ENCODE peak calls at places on chromosomes 2 and 18, in ten cellular contexts. U is glutamatergic neuron, J is AG09309, H is GM23338, R is upper lobe of right lung, V is H9, O is GM13977, K is Peyer's patch, F is BJ, P is A549. W is an unnamed sample.

GRCh38 chr2:17373736-17374135 is 144.5 kb downstream of the RAD51AP2 start:
- DNase-seq in U (no peak), F (no peak), V (no peak), O (no peak), H (no peak), J (peak), P (no peak), R (no peak), K (no peak), W (no peak)

GRCh38 chr2:175181877-175182308 is 383 bp upstream of the ATP5MC3 start:
- DNase-seq in U (no peak), R (no peak), V (no peak), J (no peak), O (no peak), K (no peak), F (no peak), H (no peak), P (no peak), W (no peak)

GRCh38 chr2:241225545-241225944 is 37.1 kb downstream of the ANO7 start:
- DNase-seq in J (no peak), K (no peak), R (no peak), V (no peak), F (no peak), O (no peak), H (no peak), U (no peak), P (no peak), W (no peak)

GRCh38 chr18:76274470-76275289 is 220.4 kb downstream of the ZNF516 start:
- DNase-seq in F (no peak), V (peak), H (peak), O (no peak), U (peak), P (peak), K (no peak), J (no peak), R (no peak), W (no peak)

GRCh38 chr2:15539999-15540398 is 21.1 kb downstream of the NBAS start:
- DNase-seq in J (no peak), H (no peak), P (no peak), U (no peak), F (no peak), O (peak), K (no peak), R (no peak), V (no peak), W (no peak)

GRCh38 chr2:5195636-5196035 is 496.5 kb upstream of the SOX11 start:
- DNase-seq in U (no peak), F (no peak), O (no peak), P (no peak), V (no peak), J (no peak), R (no peak), K (no peak), H (no peak), W (no peak)

GRCh38 chr2:82959677-82960076 is 1499.4 kb downstream of the SUCLG1 start:
- DNase-seq in J (no peak), F (no peak), R (no peak), U (no peak), H (no peak), P (no peak), O (no peak), V (no peak), K (no peak), W (no peak)

GRCh38 chr2:150924862-150925261 is 336.8 kb downstream of the RBM43 start:
- DNase-seq in K (no peak), H (no peak), J (no peak), U (peak), O (no peak), F (no peak), P (no peak), V (no peak), R (no peak), W (no peak)

GRCh38 chr2:6723865-6724571 is 141.7 kb downstream of the CMPK2 start:
- DNase-seq in O (no peak), P (no peak), V (no peak), J (no peak), U (no peak), R (no peak), K (no peak), F (no peak), H (no peak), W (no peak)

GRCh38 chr2:15059870-15060617 is 427.5 kb downstream of the LRATD1 start:
- DNase-seq in O (no peak), F (no peak), U (no peak), V (no peak), J (no peak), R (no peak), P (no peak), H (no peak), K (no peak), W (no peak)

GRCh38 chr18:51066273-51066672 is 36.3 kb downstream of the SMAD4 start:
- DNase-seq in R (no peak), V (no peak), O (no peak), F (peak), J (no peak), P (no peak), H (no peak), K (no peak), U (no peak), W (no peak)

GRCh38 chr2:237222683-237223082 is 137.0 kb downstream of the COPS8 start:
- DNase-seq in J (no peak), O (no peak), P (no peak), R (no peak), U (no peak), F (no peak), V (no peak), H (no peak), K (no peak), W (no peak)

GRCh38 chr2:80393996-80394395 is 89.4 kb upstream of the LRRTM1 start:
- DNase-seq in F (no peak), P (no peak), J (no peak), U (no peak), H (no peak), K (no peak), V (no peak), O (no peak), R (no peak), W (no peak)

GRCh38 chr2:128765822-128766221 is 447.2 kb upstream of the HS6ST1 start:
- DNase-seq in R (peak), J (no peak), U (peak), V (peak), P (no peak), H (no peak), F (no peak), K (no peak), O (no peak), W (no peak)

GRCh38 chr2:128377071-128377910 is 58.6 kb upstream of the HS6ST1 start:
- DNase-seq in R (peak), U (no peak), V (no peak), J (no peak), H (no peak), P (no peak), F (no peak), O (no peak), K (peak), W (no peak)

GRCh38 chr2:71782323-71782722 is 329.0 kb downstream of the DYSF start:
- DNase-seq in K (no peak), P (no peak), J (no peak), R (no peak), H (no peak), F (no peak), V (no peak), O (peak), U (no peak), W (peak)

GRCh38 chr2:42492691-42493467 is 903 bp downstream of the KCNG3 start:
- DNase-seq in H (peak), V (peak), U (peak), J (no peak), O (no peak), R (peak), F (no peak), K (no peak), P (no peak), W (peak)

GRCh38 chr2:83160571-83160970 is 1298.5 kb downstream of the SUCLG1 start:
- DNase-seq in R (no peak), H (no peak), V (no peak), U (no peak), J (no peak), P (no peak), O (no peak), K (no peak), F (no peak), W (no peak)

GRCh38 chr2:241904791-241905710 is 35.5 kb downstream of the RTP5 start:
- DNase-seq in J (no peak), V (peak), H (no peak), F (no peak), R (peak), O (no peak), P (no peak), K (peak), U (no peak), W (no peak)

GRCh38 chr2:63840081-63840784 is 1.5 kb upstream of the UGP2 start:
- DNase-seq in V (no peak), O (peak), J (no peak), P (no peak), R (no peak), F (no peak), K (peak), U (no peak), H (peak), W (no peak)

GRCh38 chr2:16034151-16034974 is 94.0 kb downstream of the MYCN start:
- DNase-seq in F (no peak), P (peak), J (no peak), U (peak), O (no peak), V (peak), R (no peak), H (peak), K (no peak), W (no peak)

GRCh38 chr2:30048636-30049175 is 98.1 kb upstream of the YPEL5 start:
- DNase-seq in K (no peak), J (no peak), U (no peak), V (no peak), H (peak), R (no peak), F (no peak), O (no peak), P (no peak), W (no peak)

GRCh38 chr2:148162860-148163259 is 142.0 kb downstream of the MBD5 start:
- DNase-seq in R (no peak), U (no peak), J (no peak), H (no peak), K (no peak), O (no peak), P (no peak), V (no peak), F (no peak), W (no peak)

GRCh38 chr2:126638781-126639180 is 17.2 kb upstream of the GYPC start:
- DNase-seq in K (no peak), O (peak), F (no peak), U (no peak), R (no peak), P (no peak), J (no peak), V (no peak), H (no peak), W (no peak)

GRCh38 chr2:126637393-126637792 is 18.6 kb upstream of the GYPC start:
- DNase-seq in K (no peak), H (no peak), J (no peak), R (no peak), F (no peak), V (no peak), P (no peak), U (no peak), O (peak), W (no peak)

GRCh38 chr2:126635281-126635680 is 20.7 kb upstream of the GYPC start:
- DNase-seq in V (no peak), P (no peak), U (no peak), J (no peak), R (no peak), O (no peak), H (no peak), F (no peak), K (no peak), W (no peak)

GRCh38 chr2:126639276-126639675 is 16.7 kb upstream of the GYPC start:
- DNase-seq in O (peak), P (no peak), U (no peak), R (no peak), F (no peak), J (no peak), K (no peak), V (no peak), H (no peak), W (no peak)

GRCh38 chr2:126634273-126634861 is 21.6 kb upstream of the GYPC start:
- DNase-seq in F (no peak), H (peak), U (peak), R (no peak), P (peak), K (peak), O (peak), V (peak), J (no peak), W (no peak)
- TF ChIP-seq CTCF in F (peak), H (peak), U (peak), R (peak), P (peak), K (no peak), O (peak), V (peak), J (peak), W (peak)

DNA sequence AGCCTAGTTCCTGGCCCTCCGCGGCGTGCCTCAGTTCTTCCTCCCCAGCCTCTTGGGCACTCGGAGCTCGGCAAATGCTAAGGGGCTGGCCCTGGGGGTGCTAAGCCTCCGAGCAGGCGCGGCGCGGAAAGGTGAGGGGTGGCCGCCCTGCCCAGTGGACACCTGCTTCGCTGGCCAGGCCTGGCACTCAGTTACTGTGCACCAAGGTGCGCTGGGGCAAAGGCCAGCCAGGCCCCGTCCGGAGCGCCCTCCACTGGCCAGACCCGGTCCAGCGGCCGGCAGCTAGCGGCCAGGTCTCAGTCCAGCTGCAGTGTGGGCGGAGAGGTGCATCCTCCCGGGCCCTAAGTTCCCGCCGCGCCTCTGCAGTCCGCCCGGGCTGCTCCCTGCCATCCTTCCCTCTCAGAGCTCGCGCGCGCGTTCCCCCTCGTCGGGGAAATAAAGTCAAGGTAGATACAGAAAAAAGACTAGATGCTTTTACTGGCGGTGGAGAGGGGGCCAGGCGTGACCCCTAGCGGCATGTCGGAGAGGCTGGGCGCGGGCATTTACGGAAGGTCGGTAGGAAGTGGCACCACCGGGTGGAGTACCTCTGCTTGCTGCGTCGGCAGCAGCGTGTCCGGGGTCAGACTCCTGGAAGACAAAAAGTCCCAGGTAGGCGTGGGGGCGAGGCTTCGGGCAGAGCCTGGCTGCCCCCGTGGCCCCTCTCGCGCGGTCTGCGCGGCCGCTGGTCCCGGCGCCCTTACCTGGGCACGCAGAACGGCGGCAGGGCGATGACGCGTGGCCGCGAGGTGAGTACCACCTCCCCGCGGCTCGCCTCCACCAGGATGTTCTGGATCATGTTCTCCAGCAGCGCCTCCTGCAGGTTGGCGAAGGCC is 9.4 kb upstream of the CRYBA2 start:
- DNase-seq in U (peak), V (peak), R (peak), J (no peak), O (no peak), H (peak), F (no peak), K (peak), P (peak), W (peak)
- TF ChIP-seq CTCF in U (peak), V (peak), R (peak), J (peak), O (peak), H (peak), F (peak), K (no peak), P (peak), W (peak)

DNA sequence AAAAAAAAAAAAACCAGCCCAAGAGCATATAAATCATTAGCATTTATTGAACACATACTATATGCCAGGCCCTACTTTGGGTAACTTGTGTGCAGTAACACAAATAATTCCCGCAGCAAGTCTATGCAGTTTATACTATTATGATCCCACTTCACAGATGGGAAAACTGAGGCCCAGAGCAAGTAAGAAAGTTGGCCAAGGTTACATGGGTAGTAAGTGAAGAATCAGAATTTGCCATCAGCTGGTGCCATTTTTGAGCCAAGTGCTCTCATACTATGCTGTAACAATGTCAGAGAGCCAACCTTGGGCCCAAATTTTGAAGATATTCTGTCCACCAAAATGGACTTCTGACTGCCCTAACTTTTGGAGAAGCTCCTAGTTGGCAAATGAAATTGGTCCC is 13.5 kb upstream of the PSD4 start:
- DNase-seq in H (no peak), V (no peak), U (no peak), F (no peak), K (no peak), P (no peak), R (no peak), O (no peak), J (no peak), W (no peak)
- TF ChIP-seq CTCF in H (no peak), V (no peak), U (no peak), F (no peak), K (no peak), P (no peak), R (no peak), O (no peak), J (no peak), W (no peak)

DNA sequence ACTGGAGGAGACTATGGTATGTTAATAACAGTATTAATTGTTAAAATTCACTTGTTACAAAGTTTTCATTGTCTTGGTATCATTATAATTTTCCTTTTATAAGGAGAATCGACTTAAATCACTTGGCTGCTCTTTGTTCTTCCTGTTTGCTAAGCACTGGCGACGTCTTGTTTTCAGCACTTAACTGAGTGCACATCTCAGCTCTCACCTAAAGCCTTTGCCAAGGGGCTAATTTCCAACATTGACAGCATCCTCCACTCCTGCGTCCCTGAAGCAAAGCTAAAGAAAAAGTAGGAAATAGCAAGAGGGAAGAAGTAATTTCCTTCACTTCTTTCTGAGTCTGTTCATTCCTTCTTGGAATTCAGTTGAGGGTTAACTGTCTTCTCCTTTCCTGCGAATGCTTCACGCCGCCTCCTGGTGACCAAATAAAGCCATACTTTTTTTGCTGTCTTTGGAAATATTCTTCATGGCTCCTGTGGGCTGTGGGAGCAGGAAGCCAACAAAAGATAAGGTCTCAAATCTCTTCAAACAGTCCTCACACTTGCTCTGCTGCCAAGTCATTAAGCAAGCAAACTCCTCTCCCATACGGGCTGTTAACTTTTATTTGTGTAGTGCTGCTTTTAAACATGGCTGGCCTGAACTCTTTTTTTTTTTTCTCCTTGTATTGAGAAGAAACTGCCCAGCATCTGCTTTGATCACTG is 100.8 kb downstream of the DPP10 start:
- DNase-seq in J (no peak), R (no peak), U (no peak), P (peak), H (peak), V (peak), F (no peak), O (no peak), K (peak), W (no peak)
- TF ChIP-seq CTCF in J (no peak), R (peak), U (no peak), P (peak), H (peak), V (peak), F (no peak), O (peak), K (no peak), W (peak)

GRCh38 chr18:35938158-35938557 is 34.3 kb upstream of the RMP24 start:
- DNase-seq in R (no peak), U (no peak), K (no peak), H (no peak), P (no peak), F (no peak), J (no peak), V (no peak), O (no peak), W (no peak)
- TF ChIP-seq CTCF in R (no peak), U (no peak), K (no peak), H (no peak), P (no peak), F (no peak), J (no peak), V (no peak), O (no peak), W (no peak)

GRCh38 chr2:36408198-36408703 is 52.7 kb downstream of the CRIM1 start:
- DNase-seq in J (no peak), F (no peak), H (peak), U (peak), K (no peak), O (no peak), P (peak), R (no peak), V (peak), W (no peak)

GRCh38 chr2:36405183-36405582 is 49.6 kb downstream of the CRIM1 start:
- DNase-seq in O (no peak), K (no peak), J (no peak), U (no peak), V (no peak), P (peak), R (no peak), H (no peak), F (no peak), W (no peak)

GRCh38 chr2:36407403-36407802 is 51.8 kb downstream of the CRIM1 start:
- DNase-seq in H (no peak), P (no peak), K (no peak), V (no peak), F (no peak), U (no peak), J (no peak), R (no peak), O (no peak), W (no peak)

GRCh38 chr2:36404754-36405153 is 49.2 kb downstream of the CRIM1 start:
- DNase-seq in K (no peak), U (no peak), F (no peak), P (no peak), O (no peak), R (no peak), H (no peak), J (no peak), V (no peak), W (no peak)

GRCh38 chr2:36406296-36406695 is 50.7 kb downstream of the CRIM1 start:
- DNase-seq in O (no peak), F (no peak), R (no peak), J (no peak), V (no peak), P (no peak), K (no peak), H (no peak), U (no peak), W (no peak)
- TF ChIP-seq CTCF in O (no peak), F (no peak), R (no peak), J (no peak), V (no peak), P (no peak), K (no peak), H (no peak), U (no peak), W (no peak)

W was measured in progenitor cell of endocrine pancreas.